ENCODE peak calls at places on chromosomes 6 and 20, in seven cellular contexts. I is stimulated activated naive B cell treated with anti-CD40 and anti-IgM and Interleukin-4, amounts not matched to agents 10 μg/mL and 1 μg/mL and 100 μg/mL, for 72 hours; N is activated CD4-positive, CD25-positive, alpha-beta regulatory T cell; S is HTR-8/SVneo; A is ELR; W is foreskin fibroblast; L is neural progenitor cell. Z is an unnamed sample.

GRCh38 chr6:157528931-157529653 is 148.1 kb downstream of the ZDHHC14 start:
- DNase-seq in L (no peak), A (no peak), S (no peak), W (no peak), N (no peak), I (no peak), Z (no peak)

GRCh38 chr6:26576929-26577719 is 19.6 kb upstream of the ABT1 start:
- DNase-seq in L (peak), S (no peak), I (peak), A (peak), N (peak), W (peak), Z (peak)

GRCh38 chr6:47047479-47048411 is 5.6 kb upstream of the ADGRF1 start:
- DNase-seq in W (peak), I (peak), S (peak), A (peak), N (no peak), L (peak), Z (peak)

GRCh38 chr6:35318200-35318844 is 20.7 kb downstream of the DEF6 start:
- DNase-seq in A (peak), N (no peak), L (peak), I (no peak), W (peak), S (peak), Z (no peak)

GRCh38 chr6:19731286-19731685 is 105.9 kb upstream of the ID4 start:
- DNase-seq in L (no peak), S (peak), N (no peak), W (peak), I (no peak), A (peak), Z (no peak)

GRCh38 chr6:144220031-144220790 is 64.9 kb upstream of the UTRN start:
- DNase-seq in I (no peak), S (no peak), N (no peak), A (no peak), W (no peak), L (no peak), Z (no peak)

GRCh38 chr6:6438286-6438685 is 117.8 kb upstream of the F13A1 start:
- DNase-seq in S (no peak), A (no peak), I (no peak), W (no peak), L (no peak), N (no peak), Z (no peak)

GRCh38 chr6:170439366-170440351 is 113.4 kb downstream of the PSMB1 start:
- DNase-seq in S (peak), A (peak), N (no peak), I (no peak), L (no peak), W (peak), Z (no peak)

GRCh38 chr6:122628714-122629113 is 18.5 kb downstream of the PKIB start:
- DNase-seq in A (no peak), S (no peak), I (no peak), L (no peak), N (no peak), W (no peak), Z (no peak)

GRCh38 chr6:41427642-41428401 is 92.4 kb downstream of the NCR2 start:
- DNase-seq in N (no peak), W (no peak), L (peak), A (peak), S (no peak), I (peak), Z (no peak)

GRCh38 chr6:54929245-54929909 is 82.8 kb downstream of the FAM83B start:
- DNase-seq in N (no peak), W (no peak), L (no peak), S (no peak), A (peak), I (no peak), Z (no peak)

GRCh38 chr20:63083831-63084562 is 77.2 kb upstream of the BHLHE23 start:
- DNase-seq in L (no peak), W (no peak), A (no peak), I (no peak), S (no peak), N (no peak), Z (no peak)

GRCh38 chr20:58231678-58232077 is 3.2 kb upstream of the ANKRD60 start:
- DNase-seq in A (peak), L (peak), S (peak), N (no peak), I (no peak), W (no peak), Z (no peak)

GRCh38 chr6:163645560-163645959 is 231.0 kb downstream of the QKI start:
- DNase-seq in N (no peak), I (no peak), A (no peak), S (no peak), W (no peak), L (no peak), Z (no peak)

GRCh38 chr6:74785236-74785635 is 420.6 kb downstream of the COL12A1 start:
- DNase-seq in L (no peak), W (peak), S (no peak), I (no peak), N (no peak), A (no peak), Z (no peak)